ENCODE peak calls at places on chromosomes 3 and 15, in eight cellular contexts. J is SK-N-MC, G is astrocyte of the spinal cord, N is heart left ventricle, O is GM18507, S is COR-L47, C is lower lobe of right lung, H is neural crest cell. P is an unnamed sample.

GRCh38 chr15:61879219-61879618 is 181.0 kb downstream of the VPS13C start:
- DNase-seq in C (no peak), G (no peak), S (peak), N (no peak), H (no peak), O (no peak), J (no peak), P (no peak)

GRCh38 chr3:191330309-191330712 is at the start of gene UTS2B:
- DNase-seq in G (peak), J (no peak), O (no peak), S (no peak), C (no peak), H (peak), N (no peak), P (no peak)

GRCh38 chr3:151216641-151217040 is 13.6 kb upstream of the GPR171 start:
- DNase-seq in O (no peak), C (no peak), S (no peak), J (no peak), N (no peak), G (peak), H (no peak), P (no peak)

GRCh38 chr15:99125061-99125990 is 20.4 kb downstream of the SYNM start:
- DNase-seq in O (no peak), J (no peak), N (no peak), S (no peak), G (peak), C (peak), H (no peak), P (no peak)

GRCh38 chr3:64145438-64145837 is 79.8 kb downstream of the PRICKLE2 start:
- DNase-seq in C (no peak), H (no peak), N (no peak), G (no peak), O (no peak), J (no peak), S (no peak), P (no peak)

GRCh38 chr3:190728574-190729246 is 133.8 kb downstream of the GMNC start:
- DNase-seq in G (no peak), J (no peak), H (no peak), C (no peak), S (no peak), O (no peak), N (no peak), P (no peak)

GRCh38 chr3:59812778-59813558 is 763.1 kb upstream of the CFAP20DC start:
- DNase-seq in O (no peak), S (no peak), J (no peak), H (no peak), G (no peak), C (no peak), N (no peak), P (no peak)

GRCh38 chr15:49096090-49096750 is 50.0 kb upstream of the SECISBP2L start:
- DNase-seq in O (no peak), N (no peak), G (no peak), J (no peak), C (no peak), S (no peak), H (no peak), P (no peak)

GRCh38 chr15:80476036-80476435 is 71.9 kb downstream of the ARNT2 start:
- DNase-seq in J (no peak), H (no peak), C (no peak), S (no peak), O (no peak), N (no peak), G (no peak), P (no peak)

GRCh38 chr15:26461847-26462608 is 310.8 kb downstream of the GABRB3 start:
- DNase-seq in N (no peak), J (no peak), H (no peak), O (no peak), S (peak), G (no peak), C (no peak), P (no peak)

GRCh38 chr15:95018888-95019545 is 787.7 kb downstream of the MCTP2 start:
- DNase-seq in O (no peak), G (peak), N (no peak), J (no peak), H (no peak), C (no peak), S (no peak), P (no peak)

GRCh38 chr3:25663324-25664065 is 1.2 kb downstream of the TOP2B start:
- DNase-seq in J (no peak), O (no peak), S (no peak), H (no peak), G (peak), N (no peak), C (no peak), P (no peak)

GRCh38 chr3:156693166-156693565 is 18.8 kb downstream of the TIPARP start:
- DNase-seq in O (no peak), S (no peak), G (peak), N (no peak), J (no peak), C (no peak), H (no peak), P (no peak)

GRCh38 chr3:13483286-13483685 is 3.2 kb downstream of the HDAC11 start:
- DNase-seq in G (no peak), J (no peak), C (peak), N (no peak), H (no peak), S (no peak), O (no peak), P (no peak)

GRCh38 chr15:65049418-65049840 is 4.2 kb downstream of the SLC51B start:
- DNase-seq in H (peak), S (peak), O (peak), C (peak), G (peak), N (peak), J (peak), P (peak)

GRCh38 chr3:154122096-154122911 is 1.1 kb downstream of the ARHGEF26 start:
- DNase-seq in H (peak), G (no peak), O (no peak), J (no peak), S (peak), C (peak), N (no peak), P (peak)

GRCh38 chr15:72313881-72314280 is 6.1 kb downstream of the CELF6 start:
- DNase-seq in S (no peak), N (no peak), G (no peak), C (no peak), O (no peak), J (no peak), H (no peak), P (no peak)

GRCh38 chr15:68382286-68383007 is 49.5 kb downstream of the ITGA11 start:
- DNase-seq in H (no peak), S (no peak), O (no peak), C (peak), N (no peak), G (no peak), J (no peak), P (no peak)

GRCh38 chr3:178271740-178272387 is 264.4 kb upstream of the KCNMB2 start:
- DNase-seq in H (no peak), C (no peak), O (no peak), N (no peak), S (no peak), G (no peak), J (no peak), P (no peak)